ENCODE peak calls at places on chromosomes 1 and 21, in nine cellular contexts. One of them, this sample, is unnamed.
A peak's percentile ranks its signal among the peaks of the same experiment; 100 is the strongest.

GRCh38 chr1:236502972-236503639 is 20.7 kb upstream of the LGALS8 start:
- DNase-seq in breast epithelium: no peak
- DNase-seq in sigmoid colon: peak; percentile 68
- DNase-seq in spleen: peak; percentile 86
- DNase-seq in HCT116: peak; percentile 36
- DNase-seq in GM12892: no peak
- DNase-seq in vagina: no peak
- DNase-seq in prostate gland: peak; percentile 65
- DNase-seq in GM23338: peak; percentile 89
- DNase-seq in this sample: no peak

GRCh38 chr21:44765231-44766013 is 36.2 kb downstream of the UBE2G2 start:
- DNase-seq in breast epithelium: no peak
- DNase-seq in sigmoid colon: no peak
- DNase-seq in spleen: peak; percentile 56
- DNase-seq in HCT116: no peak
- DNase-seq in GM12892: peak; percentile 32
- DNase-seq in vagina: no peak
- DNase-seq in prostate gland: no peak
- DNase-seq in GM23338: no peak
- DNase-seq in this sample: no peak

GRCh38 chr21:37675202-37675801 is 241.0 kb downstream of the KCNJ6 start:
- DNase-seq in breast epithelium: peak; percentile 59
- DNase-seq in sigmoid colon: peak; percentile 74
- DNase-seq in spleen: peak; percentile 87
- DNase-seq in HCT116: peak; percentile 27
- DNase-seq in GM12892: peak; percentile 54
- DNase-seq in vagina: no peak
- DNase-seq in prostate gland: peak; percentile 47
- DNase-seq in GM23338: peak; percentile 90
- DNase-seq in this sample: peak; percentile 58

GRCh38 chr1:82485591-82486369 is 685.0 kb downstream of the ADGRL2 start:
- DNase-seq in breast epithelium: no peak
- DNase-seq in sigmoid colon: peak; percentile 75
- DNase-seq in spleen: no peak
- DNase-seq in HCT116: no peak
- DNase-seq in GM12892: no peak
- DNase-seq in vagina: no peak
- DNase-seq in prostate gland: peak; percentile 6
- DNase-seq in GM23338: peak; percentile 83
- DNase-seq in this sample: no peak

GRCh38 chr1:17441993-17442357 is 2.5 kb upstream of the RCC2 start:
- DNase-seq in breast epithelium: no peak
- DNase-seq in sigmoid colon: no peak
- DNase-seq in spleen: no peak
- DNase-seq in HCT116: no peak
- DNase-seq in GM12892: no peak
- DNase-seq in vagina: no peak
- DNase-seq in prostate gland: no peak
- DNase-seq in GM23338: no peak
- DNase-seq in this sample: no peak

GRCh38 chr1:36366091-36366661 is 19.5 kb downstream of the STK40 start:
- DNase-seq in breast epithelium: no peak
- DNase-seq in sigmoid colon: peak; percentile 74
- DNase-seq in spleen: peak; percentile 91
- DNase-seq in HCT116: no peak
- DNase-seq in GM12892: no peak
- DNase-seq in vagina: no peak
- DNase-seq in prostate gland: no peak
- DNase-seq in GM23338: peak; percentile 76
- DNase-seq in this sample: no peak

GRCh38 chr1:109768335-109768650 is 4.6 kb upstream of the EPS8L3 start:
- DNase-seq in breast epithelium: peak; percentile 31
- DNase-seq in sigmoid colon: no peak
- DNase-seq in spleen: peak; percentile 40
- DNase-seq in HCT116: no peak
- DNase-seq in GM12892: no peak
- DNase-seq in vagina: no peak
- DNase-seq in prostate gland: no peak
- DNase-seq in GM23338: no peak
- DNase-seq in this sample: no peak

GRCh38 chr1:23449918-23450317 is 25.4 kb upstream of the TCEA3 start:
- DNase-seq in breast epithelium: no peak
- DNase-seq in sigmoid colon: peak; percentile 89
- DNase-seq in spleen: no peak
- DNase-seq in HCT116: no peak
- DNase-seq in GM12892: no peak
- DNase-seq in vagina: no peak
- DNase-seq in prostate gland: peak; percentile 43
- DNase-seq in GM23338: no peak
- DNase-seq in this sample: no peak

GRCh38 chr1:14571810-14572767 is 26.4 kb upstream of the KAZN start:
- DNase-seq in breast epithelium: no peak
- DNase-seq in sigmoid colon: no peak
- DNase-seq in spleen: no peak
- DNase-seq in HCT116: no peak
- DNase-seq in GM12892: peak; percentile 16
- DNase-seq in vagina: no peak
- DNase-seq in prostate gland: no peak
- DNase-seq in GM23338: peak; percentile 93
- DNase-seq in this sample: no peak

GRCh38 chr1:114234408-114235119 is 80.9 kb upstream of the SYT6 start:
- DNase-seq in breast epithelium: no peak
- DNase-seq in sigmoid colon: no peak
- DNase-seq in spleen: no peak
- DNase-seq in HCT116: no peak
- DNase-seq in GM12892: no peak
- DNase-seq in vagina: peak; percentile 31
- DNase-seq in prostate gland: no peak
- DNase-seq in GM23338: no peak
- DNase-seq in this sample: no peak

GRCh38 chr1:76958808-76959207 is 91.5 kb downstream of the ST6GALNAC5 start:
- DNase-seq in breast epithelium: no peak
- DNase-seq in sigmoid colon: no peak
- DNase-seq in spleen: no peak
- DNase-seq in HCT116: no peak
- DNase-seq in GM12892: no peak
- DNase-seq in vagina: no peak
- DNase-seq in prostate gland: no peak
- DNase-seq in GM23338: no peak
- DNase-seq in this sample: no peak

GRCh38 chr1:235821361-235821981 is 45.2 kb downstream of the LYST start:
- DNase-seq in breast epithelium: no peak
- DNase-seq in sigmoid colon: no peak
- DNase-seq in spleen: no peak
- DNase-seq in HCT116: no peak
- DNase-seq in GM12892: no peak
- DNase-seq in vagina: no peak
- DNase-seq in prostate gland: no peak
- DNase-seq in GM23338: no peak
- DNase-seq in this sample: no peak

GRCh38 chr21:31732891-31733520 is 1.1 kb upstream of the SCAF4 start:
- DNase-seq in breast epithelium: no peak
- DNase-seq in sigmoid colon: peak; percentile 66
- DNase-seq in spleen: no peak
- DNase-seq in HCT116: no peak
- DNase-seq in GM12892: no peak
- DNase-seq in vagina: no peak
- DNase-seq in prostate gland: no peak
- DNase-seq in GM23338: peak; percentile 59
- DNase-seq in this sample: no peak

GRCh38 chr1:196418772-196419171 is 189.5 kb downstream of the KCNT2 start:
- DNase-seq in breast epithelium: no peak
- DNase-seq in sigmoid colon: no peak
- DNase-seq in spleen: no peak
- DNase-seq in HCT116: no peak
- DNase-seq in GM12892: no peak
- DNase-seq in vagina: no peak
- DNase-seq in prostate gland: no peak
- DNase-seq in GM23338: no peak
- DNase-seq in this sample: no peak

GRCh38 chr1:20137604-20138003 is 1.5 kb upstream of the PLA2G2F start:
- DNase-seq in breast epithelium: no peak
- DNase-seq in sigmoid colon: peak; percentile 3
- DNase-seq in spleen: no peak
- DNase-seq in HCT116: no peak
- DNase-seq in GM12892: no peak
- DNase-seq in vagina: no peak
- DNase-seq in prostate gland: no peak
- DNase-seq in GM23338: no peak
- DNase-seq in this sample: no peak

GRCh38 chr1:160437432-160438319 is 37.3 kb downstream of the VANGL2 start:
- DNase-seq in breast epithelium: no peak
- DNase-seq in sigmoid colon: no peak
- DNase-seq in spleen: no peak
- DNase-seq in HCT116: no peak
- DNase-seq in GM12892: no peak
- DNase-seq in vagina: no peak
- DNase-seq in prostate gland: no peak
- DNase-seq in GM23338: no peak
- DNase-seq in this sample: no peak

GRCh38 chr1:915295-916172 is 8.2 kb upstream of the SAMD11 start:
- DNase-seq in breast epithelium: no peak
- DNase-seq in sigmoid colon: peak; percentile 38
- DNase-seq in spleen: peak; percentile 64
- DNase-seq in HCT116: no peak
- DNase-seq in GM12892: no peak
- DNase-seq in vagina: no peak
- DNase-seq in prostate gland: no peak
- DNase-seq in GM23338: no peak
- DNase-seq in this sample: no peak

GRCh38 chr1:65148548-65149390 is 766 bp downstream of the AK4 start:
- DNase-seq in breast epithelium: no peak
- DNase-seq in sigmoid colon: peak; percentile 85
- DNase-seq in spleen: peak; percentile 78
- DNase-seq in HCT116: no peak
- DNase-seq in GM12892: peak; percentile 53
- DNase-seq in vagina: no peak
- DNase-seq in prostate gland: peak; percentile 54
- DNase-seq in GM23338: peak; percentile 79
- DNase-seq in this sample: peak; percentile 43

GRCh38 chr21:29232601-29233541 is 65.9 kb upstream of the BACH1 start:
- DNase-seq in breast epithelium: no peak
- DNase-seq in sigmoid colon: no peak
- DNase-seq in spleen: no peak
- DNase-seq in HCT116: no peak
- DNase-seq in GM12892: no peak
- DNase-seq in vagina: no peak
- DNase-seq in prostate gland: no peak
- DNase-seq in GM23338: no peak
- DNase-seq in this sample: no peak

DNA sequence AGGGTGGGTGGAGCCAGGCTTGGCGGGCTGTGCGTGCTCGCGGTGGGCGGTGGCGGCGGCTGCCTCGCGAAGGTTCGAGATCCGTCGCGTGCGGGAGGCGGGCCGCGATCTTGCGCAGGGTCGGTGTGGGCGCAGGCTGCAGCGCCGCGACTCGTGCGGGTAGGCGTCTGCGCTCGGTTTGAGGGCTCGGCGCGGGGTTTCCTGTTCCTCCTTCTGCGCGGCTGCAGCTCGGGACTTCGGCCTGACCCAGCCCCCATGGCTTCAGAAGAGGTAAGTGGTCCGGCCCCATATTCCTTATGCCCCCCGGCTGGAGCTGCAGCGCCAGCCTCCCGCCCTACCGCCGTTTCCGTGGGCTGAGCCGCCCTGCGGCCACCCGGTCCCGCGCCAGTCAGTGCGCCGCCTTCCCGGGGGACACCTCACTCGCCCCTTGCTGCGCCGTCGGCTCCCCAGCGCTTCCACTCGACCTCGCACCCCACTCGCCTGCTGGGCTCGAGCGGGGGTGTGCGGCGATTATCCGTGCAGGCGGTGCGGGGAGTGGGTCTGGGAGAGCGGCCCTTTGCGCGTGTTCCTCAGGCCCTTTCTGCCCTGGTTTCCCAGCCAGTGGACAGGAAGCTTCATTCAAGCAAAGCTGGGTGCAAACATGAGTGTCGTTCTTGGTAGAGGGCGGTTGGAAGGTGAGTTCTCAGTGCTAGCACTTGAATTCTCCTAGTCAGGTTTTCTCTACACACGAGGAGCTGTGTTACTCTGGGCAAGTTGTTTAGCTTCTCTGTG is at the start of gene CACYBP:
- DNase-seq in breast epithelium: no peak
- DNase-seq in sigmoid colon: no peak
- DNase-seq in spleen: peak; percentile 99
- DNase-seq in HCT116: no peak
- DNase-seq in GM12892: no peak
- DNase-seq in vagina: no peak
- DNase-seq in prostate gland: peak; percentile 32
- DNase-seq in GM23338: peak; percentile 42
- DNase-seq in this sample: peak; percentile 67
- TF ChIP-seq POLR2AphosphoS5 in breast epithelium: peak; percentile 37
- TF ChIP-seq POLR2AphosphoS5 in sigmoid colon: peak; percentile 64
- TF ChIP-seq POLR2AphosphoS5 in spleen: peak; percentile 89
- TF ChIP-seq POLR2AphosphoS5 in HCT116: peak; percentile 81
- TF ChIP-seq POLR2AphosphoS5 in GM12892: no peak
- TF ChIP-seq POLR2AphosphoS5 in vagina: no peak
- TF ChIP-seq POLR2AphosphoS5 in prostate gland: no peak
- TF ChIP-seq POLR2AphosphoS5 in GM23338: peak; percentile 79
- TF ChIP-seq POLR2AphosphoS5 in this sample: no peak

GRCh38 chr1:156246241-156246761 is 1.6 kb downstream of the PAQR6 start:
- DNase-seq in breast epithelium: no peak
- DNase-seq in sigmoid colon: no peak
- DNase-seq in spleen: no peak
- DNase-seq in HCT116: no peak
- DNase-seq in GM12892: no peak
- DNase-seq in vagina: no peak
- DNase-seq in prostate gland: no peak
- DNase-seq in GM23338: peak; percentile 38
- DNase-seq in this sample: no peak
- TF ChIP-seq POLR2AphosphoS5 in breast epithelium: no peak
- TF ChIP-seq POLR2AphosphoS5 in sigmoid colon: no peak
- TF ChIP-seq POLR2AphosphoS5 in spleen: no peak
- TF ChIP-seq POLR2AphosphoS5 in HCT116: no peak
- TF ChIP-seq POLR2AphosphoS5 in GM12892: no peak
- TF ChIP-seq POLR2AphosphoS5 in vagina: no peak
- TF ChIP-seq POLR2AphosphoS5 in prostate gland: no peak
- TF ChIP-seq POLR2AphosphoS5 in GM23338: no peak
- TF ChIP-seq POLR2AphosphoS5 in this sample: no peak

GRCh38 chr1:111747282-111747734 is 8.1 kb upstream of the INKA2 start:
- DNase-seq in breast epithelium: no peak
- DNase-seq in sigmoid colon: no peak
- DNase-seq in spleen: no peak
- DNase-seq in HCT116: peak; percentile 90
- DNase-seq in GM12892: peak; percentile 50
- DNase-seq in vagina: no peak
- DNase-seq in prostate gland: peak; percentile 36
- DNase-seq in GM23338: peak; percentile 97
- DNase-seq in this sample: peak; percentile 43
- TF ChIP-seq POLR2AphosphoS5 in breast epithelium: no peak
- TF ChIP-seq POLR2AphosphoS5 in sigmoid colon: no peak
- TF ChIP-seq POLR2AphosphoS5 in spleen: no peak
- TF ChIP-seq POLR2AphosphoS5 in HCT116: peak; percentile 21
- TF ChIP-seq POLR2AphosphoS5 in GM12892: no peak
- TF ChIP-seq POLR2AphosphoS5 in vagina: no peak
- TF ChIP-seq POLR2AphosphoS5 in prostate gland: no peak
- TF ChIP-seq POLR2AphosphoS5 in GM23338: no peak
- TF ChIP-seq POLR2AphosphoS5 in this sample: no peak

DNA sequence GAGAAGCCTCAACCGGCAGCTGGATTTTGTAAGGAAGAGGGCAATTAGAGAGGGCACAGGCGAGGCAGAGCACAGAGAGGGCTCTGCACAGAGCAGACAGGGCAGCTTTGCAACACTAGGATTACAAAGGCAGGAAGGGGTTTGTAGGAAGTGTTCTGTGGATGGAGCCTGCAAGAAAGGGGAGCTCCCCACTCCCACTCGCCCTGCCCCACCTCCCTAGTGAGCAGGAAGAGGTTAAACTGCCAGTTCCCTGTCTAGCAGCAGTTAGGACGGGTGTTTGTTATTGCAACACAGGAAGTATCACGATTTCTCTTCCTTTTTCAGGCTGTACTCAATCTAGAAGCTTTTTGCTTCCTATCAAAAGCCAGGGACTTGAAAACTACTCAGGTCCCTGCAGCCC is 63.3 kb upstream of the LRRC8D start:
- DNase-seq in breast epithelium: no peak
- DNase-seq in sigmoid colon: no peak
- DNase-seq in spleen: peak; percentile 81
- DNase-seq in HCT116: no peak
- DNase-seq in GM12892: peak; percentile 11
- DNase-seq in vagina: no peak
- DNase-seq in prostate gland: no peak
- DNase-seq in GM23338: no peak
- DNase-seq in this sample: no peak
- TF ChIP-seq POLR2AphosphoS5 in breast epithelium: no peak
- TF ChIP-seq POLR2AphosphoS5 in sigmoid colon: no peak
- TF ChIP-seq POLR2AphosphoS5 in spleen: no peak
- TF ChIP-seq POLR2AphosphoS5 in HCT116: no peak
- TF ChIP-seq POLR2AphosphoS5 in GM12892: no peak
- TF ChIP-seq POLR2AphosphoS5 in vagina: no peak
- TF ChIP-seq POLR2AphosphoS5 in prostate gland: no peak
- TF ChIP-seq POLR2AphosphoS5 in GM23338: no peak
- TF ChIP-seq POLR2AphosphoS5 in this sample: no peak